ENCODE peak calls at places on chromosomes 7 and 10, in six cellular contexts. T, U, K, H, E and Z are unnamed samples.

GRCh38 chr7:4715385-4715770 is 33.3 kb downstream of the FOXK1 start:
- DNase-seq in U (peak; percentile 46), H (peak; percentile 69), T (no peak), K (no peak), E (peak; percentile 39), Z (no peak)

GRCh38 chr7:73351447-73352167 is 23.6 kb downstream of the FKBP6 start:
- DNase-seq in T (no peak), K (no peak), H (no peak), E (no peak), U (no peak), Z (no peak)

GRCh38 chr10:91300011-91300575 is 79.6 kb downstream of the PCGF5 start:
- DNase-seq in H (no peak), U (no peak), T (no peak), K (no peak), E (no peak), Z (no peak)

GRCh38 chr10:45422862-45423659 is 49.0 kb downstream of the ALOX5 start:
- DNase-seq in U (no peak), E (no peak), T (no peak), H (no peak), K (no peak), Z (no peak)

GRCh38 chr7:14806886-14807285 is 95.7 kb downstream of the DGKB start:
- DNase-seq in E (no peak), K (no peak), U (no peak), T (no peak), H (no peak), Z (no peak)

GRCh38 chr10:109411897-109412296 is 511.4 kb downstream of the XPNPEP1 start:
- DNase-seq in H (no peak), U (peak; percentile 58), T (no peak), E (peak; percentile 3), K (no peak), Z (no peak)

GRCh38 chr7:33876600-33877274 is 28.6 kb upstream of the BMPER start:
- DNase-seq in H (no peak), U (no peak), T (no peak), E (no peak), K (no peak), Z (no peak)

GRCh38 chr7:14432936-14433335 is 443.5 kb upstream of the ETV1 start:
- DNase-seq in K (no peak), E (no peak), T (no peak), U (no peak), H (no peak), Z (no peak)

GRCh38 chr7:139471740-139472353 is 11.6 kb downstream of the KLRG2 start:
- DNase-seq in U (no peak), H (no peak), T (no peak), K (no peak), E (peak; percentile 72), Z (no peak)

GRCh38 chr10:14299516-14299915 is 31.2 kb downstream of the FRMD4A start:
- DNase-seq in U (no peak), E (no peak), H (no peak), K (no peak), T (no peak), Z (no peak)

GRCh38 chr7:127251458-127252379 is 1.0 kb downstream of the GRM8 start:
- DNase-seq in H (no peak), E (no peak), U (peak; percentile 14), T (peak; percentile 53), K (no peak), Z (no peak)

GRCh38 chr7:78264105-78264504 is 465.5 kb downstream of the PHTF2 start:
- DNase-seq in T (no peak), K (no peak), E (no peak), H (no peak), U (no peak), Z (no peak)

GRCh38 chr7:37928878-37929277 is 8.4 kb downstream of the EPDR1 start:
- DNase-seq in T (no peak), E (no peak), K (no peak), U (no peak), H (no peak), Z (no peak)

GRCh38 chr7:157464111-157464970 is 127.5 kb downstream of the DNAJB6 start:
- DNase-seq in U (no peak), E (no peak), H (no peak), T (no peak), K (no peak), Z (no peak)

GRCh38 chr7:107980171-107980570 is 22.8 kb downstream of the LAMB1 start:
- DNase-seq in T (no peak), E (no peak), H (no peak), K (no peak), U (no peak), Z (no peak)

GRCh38 chr10:121310151-121310711 is 288.0 kb downstream of the FGFR2 start:
- DNase-seq in U (peak; percentile 33), H (no peak), K (no peak), E (no peak), T (no peak), Z (no peak)

GRCh38 chr10:75250934-75251333 is 15.2 kb upstream of the COMTD1 start:
- DNase-seq in U (no peak), T (no peak), E (no peak), H (no peak), K (no peak), Z (no peak)

GRCh38 chr7:4837814-4838625 is 23.8 kb downstream of the PAPOLB start:
- DNase-seq in K (no peak), H (peak; percentile 58), E (no peak), U (no peak), T (peak; percentile 41), Z (no peak)

GRCh38 chr10:49299816-49300139 is 808 bp downstream of the C10orf71 start:
- DNase-seq in T (peak; percentile 41), E (no peak), U (no peak), K (no peak), H (no peak), Z (no peak)

GRCh38 chr7:76185187-76185915 is 16.3 kb upstream of the SRRM3 start:
- DNase-seq in E (no peak), U (no peak), K (no peak), H (no peak), T (no peak), Z (no peak)

GRCh38 chr7:101185258-101185839 is 5.3 kb upstream of the NAT16 start:
- DNase-seq in U (no peak), H (no peak), E (peak; percentile 68), T (no peak), K (no peak), Z (no peak)

GRCh38 chr10:73850863-73851461 is 23.4 kb downstream of the CAMK2G start:
- DNase-seq in K (no peak), E (no peak), H (no peak), U (peak; percentile 27), T (no peak), Z (peak; percentile 59)

GRCh38 chr7:85833071-85833470 is 646.2 kb upstream of the SEMA3D start:
- DNase-seq in E (no peak), U (no peak), H (no peak), T (no peak), K (no peak), Z (no peak)

GRCh38 chr7:121016976-121017375 is 28.5 kb downstream of the CPED1 start:
- DNase-seq in H (no peak), K (no peak), T (no peak), U (no peak), E (peak; percentile 4), Z (no peak)

GRCh38 chr10:100828744-100829102 is 83.3 kb downstream of the PAX2 start:
- DNase-seq in T (peak; percentile 87), K (no peak), U (peak; percentile 10), H (no peak), E (no peak), Z (no peak)

GRCh38 chr7:158087196-158087595 is 500.4 kb downstream of the PTPRN2 start:
- DNase-seq in K (no peak), H (no peak), U (no peak), T (no peak), E (no peak), Z (no peak)

GRCh38 chr7:141158562-141158961 is 84.7 kb downstream of the TMEM178B start:
- DNase-seq in K (peak; percentile 50), U (peak; percentile 83), E (peak; percentile 68), H (no peak), T (no peak), Z (peak; percentile 31)

GRCh38 chr7:32618987-32619386 is 123.7 kb downstream of the AVL9 start:
- DNase-seq in K (no peak), E (peak; percentile 65), U (no peak), H (no peak), T (no peak), Z (no peak)

GRCh38 chr7:83394776-83395175 is 232.1 kb upstream of the PCLO start:
- DNase-seq in E (no peak), H (no peak), U (no peak), T (no peak), K (no peak), Z (no peak)

GRCh38 chr7:70762697-70763096 is 369.2 kb upstream of the GALNT17 start:
- DNase-seq in E (no peak), H (no peak), T (no peak), K (no peak), U (no peak), Z (no peak)

GRCh38 chr7:81211617-81212016 is 292.8 kb upstream of the SEMA3C start:
- DNase-seq in U (no peak), T (no peak), H (no peak), K (no peak), E (no peak), Z (peak; percentile 35)
- TF ChIP-seq CTCF in U (no peak), T (no peak), H (no peak), K (no peak), E (no peak), Z (no peak)

DNA sequence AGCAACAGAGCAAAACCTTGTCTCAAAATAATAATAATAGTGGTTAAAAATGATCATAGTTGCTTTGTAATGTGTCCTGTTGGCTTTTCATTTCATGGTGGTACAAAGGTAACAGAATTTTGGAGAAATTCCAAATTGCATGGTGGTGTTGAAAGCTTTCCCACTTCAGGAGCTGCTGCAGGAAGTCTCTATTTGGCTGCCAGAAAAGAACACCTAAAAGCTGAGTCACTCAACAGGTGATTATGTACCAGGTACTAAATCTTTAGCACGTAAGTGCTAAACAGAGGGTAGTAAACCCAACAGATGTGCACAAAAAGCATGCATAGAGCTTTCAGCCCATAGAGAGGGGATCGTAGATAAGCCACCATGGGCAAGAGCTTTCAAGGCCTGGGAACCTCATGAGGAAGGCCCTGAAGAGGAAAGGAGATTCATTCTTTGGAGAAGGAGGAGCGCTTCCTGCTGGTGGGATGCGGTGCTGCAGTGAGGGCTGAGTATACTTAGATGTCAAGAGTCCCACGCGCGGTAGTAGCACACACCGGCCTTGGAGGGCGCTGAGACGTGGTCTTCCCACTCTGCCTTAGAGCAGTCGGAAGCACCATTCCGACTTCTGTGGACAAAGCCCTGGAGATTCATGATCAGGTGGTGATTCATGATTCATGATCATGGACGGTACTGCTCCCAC is 118.7 kb downstream of the RALA start:
- DNase-seq in E (peak; percentile 75), T (peak; percentile 34), H (peak; percentile 55), U (no peak), K (no peak), Z (no peak)
- TF ChIP-seq CTCF in E (no peak), T (peak; percentile 63), H (peak; percentile 42), U (no peak), K (no peak), Z (peak; percentile 63)

GRCh38 chr10:125562737-125563136 is 120.2 kb downstream of the TEX36 start:
- DNase-seq in T (no peak), H (no peak), K (no peak), U (peak; percentile 34), E (peak; percentile 33), Z (no peak)
- TF ChIP-seq CTCF in T (no peak), H (no peak), K (no peak), U (no peak), E (no peak), Z (peak; percentile 16)

DNA sequence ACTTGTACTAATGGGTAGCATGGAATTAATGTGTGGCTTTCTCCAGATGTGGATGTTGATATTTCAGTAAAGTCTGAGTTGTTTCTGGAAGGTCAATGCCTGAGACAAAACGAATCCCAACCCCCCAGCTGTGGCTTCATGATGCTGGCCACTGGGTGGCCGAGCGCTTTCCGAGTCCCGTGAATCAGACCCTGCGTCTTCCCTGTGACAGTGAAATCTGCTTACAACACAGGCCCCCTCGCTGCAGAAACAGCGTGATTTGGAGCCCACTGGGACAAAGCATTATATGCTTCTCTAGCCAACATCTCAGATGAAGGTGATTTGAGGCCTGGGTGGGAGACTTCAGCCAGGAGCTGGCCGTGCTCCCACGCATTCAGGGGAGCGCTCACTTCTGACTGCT is 124.7 kb downstream of the WDR37 start:
- DNase-seq in H (no peak), E (no peak), T (no peak), U (no peak), K (no peak), Z (no peak)
- TF ChIP-seq CTCF in H (no peak), E (no peak), T (no peak), U (no peak), K (no peak), Z (no peak)